ENCODE peak calls at places on chromosomes 13 and 19, in five cellular contexts. O is ELF-1, G is hypothalamus, N is Right ventricle myocardium inferior, Y is putamen. C is an unnamed sample.
A peak's percentile ranks its signal among the peaks of the same experiment; 100 is the strongest.

GRCh38 chr13:20356437-20356836 is 124.3 kb upstream of the GJB6 start:
- DNase-seq in Y (no peak), O (peak; percentile 73), G (no peak), N (no peak), C (no peak)

GRCh38 chr19:32387701-32388392 is 17.7 kb upstream of the DPY19L3 start:
- DNase-seq in N (no peak), O (no peak), G (no peak), Y (no peak), C (no peak)

GRCh38 chr13:99028890-99029289 is 51.0 kb upstream of the DOCK9 start:
- DNase-seq in N (no peak), G (no peak), Y (no peak), O (peak; percentile 44), C (no peak)

GRCh38 chr19:53102186-53102585 is 1.0 kb downstream of the ZNF160 start:
- DNase-seq in N (no peak), Y (no peak), O (peak; percentile 39), G (no peak), C (no peak)

GRCh38 chr13:110923086-110923485 is 8.2 kb upstream of the ANKRD10 start:
- DNase-seq in O (no peak), G (no peak), N (no peak), Y (no peak), C (no peak)

GRCh38 chr13:111460548-111461444 is 140.4 kb downstream of the TEX29 start:
- DNase-seq in G (peak; percentile 71), O (peak; percentile 60), Y (peak; percentile 39), N (no peak), C (peak; percentile 75)

GRCh38 chr19:28242317-28242927 is 970.5 kb downstream of the UQCRFS1 start:
- DNase-seq in Y (peak; percentile 23), O (peak; percentile 67), N (no peak), G (peak; percentile 38), C (peak; percentile 23)

GRCh38 chr19:15177269-15178116 is 23.3 kb downstream of the NOTCH3 start:
- DNase-seq in N (peak; percentile 93), Y (peak; percentile 54), G (peak; percentile 76), O (peak; percentile 92), C (peak; percentile 77)

GRCh38 chr19:32928806-32929205 is 43.0 kb downstream of the CEP89 start:
- DNase-seq in N (no peak), G (no peak), O (no peak), Y (no peak), C (no peak)

GRCh38 chr19:10975374-10976036 is 14.7 kb downstream of the SMARCA4 start:
- DNase-seq in Y (no peak), O (no peak), N (no peak), G (no peak), C (no peak)

GRCh38 chr13:112140366-112140765 is 73.4 kb downstream of the SOX1 start:
- DNase-seq in G (no peak), O (no peak), N (no peak), Y (no peak), C (no peak)

GRCh38 chr19:46927893-46928292 is 67.1 kb downstream of the ARHGAP35 start:
- DNase-seq in N (no peak), O (no peak), G (no peak), Y (no peak), C (no peak)

GRCh38 chr13:50797081-50797480 is 46.4 kb downstream of the DLEU7 start:
- DNase-seq in O (no peak), Y (no peak), G (no peak), N (no peak), C (no peak)

GRCh38 chr19:24059572-24060295 is 27.3 kb upstream of the ZNF254 start:
- DNase-seq in Y (no peak), G (no peak), O (no peak), N (no peak), C (no peak)

GRCh38 chr19:55516878-55517620 is 19.9 kb downstream of the SBK2 start:
- DNase-seq in O (peak; percentile 97), Y (peak; percentile 93), G (peak; percentile 96), N (peak; percentile 95), C (peak; percentile 97)

GRCh38 chr13:40922437-40923040 is 96.6 kb downstream of the ELF1 start:
- DNase-seq in O (peak; percentile 35), N (peak; percentile 64), G (no peak), Y (no peak), C (no peak)

GRCh38 chr13:33321686-33322473 is 36.3 kb upstream of the STARD13 start:
- DNase-seq in N (no peak), G (no peak), O (no peak), Y (no peak), C (no peak)

GRCh38 chr13:36163303-36163702 is 32.1 kb upstream of the DCLK1 start:
- DNase-seq in G (no peak), N (no peak), Y (no peak), O (no peak), C (no peak)

GRCh38 chr13:48412881-48413351 is at the start of gene LPAR6:
- DNase-seq in N (no peak), O (peak; percentile 74), Y (peak; percentile 39), G (no peak), C (no peak)

GRCh38 chr19:16042533-16043085 is 33.7 kb upstream of the TPM4 start:
- DNase-seq in O (no peak), G (no peak), Y (no peak), N (no peak), C (no peak)

GRCh38 chr19:53621885-53622710 is 9.7 kb upstream of the DPRX start:
- DNase-seq in G (no peak), N (no peak), Y (no peak), O (peak; percentile 52), C (no peak)

GRCh38 chr13:32164622-32165268 is 133.2 kb downstream of the FRY start:
- DNase-seq in G (peak; percentile 7), N (peak; percentile 59), Y (peak; percentile 24), O (peak; percentile 67), C (peak; percentile 45)

GRCh38 chr19:28794301-28794700 is 418.6 kb downstream of the UQCRFS1 start:
- DNase-seq in O (no peak), Y (no peak), G (no peak), N (no peak), C (no peak)

GRCh38 chr13:79919109-79919508 is 421.8 kb downstream of the SPRY2 start:
- DNase-seq in N (no peak), Y (no peak), O (no peak), G (no peak), C (no peak)

GRCh38 chr19:42561512-42561911 is 33.2 kb downstream of the CEACAM8 start:
- DNase-seq in O (no peak), N (no peak), Y (no peak), G (no peak), C (no peak)

GRCh38 chr13:80338781-80339577 is 1.9 kb downstream of the SPRY2 start:
- DNase-seq in G (peak; percentile 84), N (peak; percentile 88), O (peak; percentile 88), Y (peak; percentile 65), C (peak; percentile 43)

GRCh38 chr19:7902796-7903243 is 857 bp upstream of the MAP2K7 start:
- DNase-seq in N (no peak), O (no peak), Y (no peak), G (no peak), C (no peak)

C was measured in NCI-H1436.